ENCODE peak calls at places on chromosomes 7 and 10, in five cellular contexts. W is gastrocnemius medialis, Z is SK-N-SH, V is ovary, K is heart right ventricle. X is an unnamed sample. For H3K4me1, the result is how much of the 10 kb centered on the place peaks cover.

GRCh38 chr10:33947563-33947962 is 613.1 kb upstream of the NRP1 start:
- DNase-seq in V (no peak), Z (peak), W (no peak), K (no peak), X (no peak)

GRCh38 chr7:68689087-68689433 is 909.2 kb upstream of the AUTS2 start:
- DNase-seq in K (no peak), Z (no peak), V (no peak), W (no peak), X (no peak)

GRCh38 chr7:135774284-135774683 is 25.7 kb upstream of the FAM180A start:
- DNase-seq in K (peak), V (no peak), Z (no peak), W (no peak), X (no peak)

GRCh38 chr7:142328551-142328950 is 70.7 kb upstream of the PRSS58 start:
- DNase-seq in Z (no peak), W (no peak), V (no peak), K (no peak), X (no peak)

GRCh38 chr7:92872701-92873100 is 36.3 kb upstream of the CDK6 start:
- DNase-seq in V (no peak), W (no peak), Z (no peak), K (no peak), X (no peak)

GRCh38 chr7:130632111-130632510 is 36.4 kb downstream of the COPG2 start:
- DNase-seq in K (no peak), Z (no peak), W (no peak), V (no peak), X (no peak)

GRCh38 chr7:21261627-21262564 is 166.0 kb upstream of the SP4 start:
- DNase-seq in Z (peak), W (no peak), V (no peak), K (peak), X (peak)

GRCh38 chr10:103592186-103593021 is 98.9 kb downstream of the NEURL1 start:
- DNase-seq in Z (peak), W (no peak), K (no peak), V (no peak), X (peak)

GRCh38 chr7:155342313-155342712 is 44.6 kb downstream of the INSIG1 start:
- DNase-seq in K (no peak), Z (no peak), V (no peak), W (no peak), X (peak)

GRCh38 chr10:132925614-132926013 is 16.8 kb downstream of the CFAP46 start:
- DNase-seq in W (no peak), V (no peak), Z (no peak), K (no peak), X (no peak)

GRCh38 chr7:157621131-157621681 is 284.4 kb downstream of the DNAJB6 start:
- DNase-seq in K (no peak), Z (no peak), W (no peak), V (no peak), X (no peak)

GRCh38 chr10:21824409-21824808 is 179.1 kb downstream of the DNAJC1 start:
- DNase-seq in W (no peak), K (no peak), Z (no peak), V (no peak), X (no peak)

GRCh38 chr7:51430480-51431086 is 114.0 kb upstream of the COBL start:
- DNase-seq in W (no peak), K (peak), V (peak), Z (peak), X (peak)

GRCh38 chr10:59265140-59265539 is 88.7 kb downstream of the PHYHIPL start:
- DNase-seq in Z (no peak), K (no peak), W (no peak), V (no peak), X (peak)

GRCh38 chr10:20133669-20134189 is 317.5 kb downstream of the PLXDC2 start:
- DNase-seq in K (no peak), W (no peak), Z (no peak), V (no peak), X (no peak)

GRCh38 chr7:128812514-128813168 is 17.6 kb upstream of the FLNC start:
- DNase-seq in W (no peak), K (peak), Z (no peak), V (no peak), X (peak)

GRCh38 chr7:130560972-130561371 is 69.1 kb downstream of the MEST start:
- DNase-seq in V (no peak), K (no peak), Z (no peak), W (no peak), X (no peak)

GRCh38 chr7:70805360-70805759 is 326.6 kb upstream of the GALNT17 start:
- DNase-seq in Z (no peak), W (no peak), V (no peak), K (no peak), X (no peak)

GRCh38 chr10:119256030-119256429 is 48.7 kb downstream of the GRK5 start:
- DNase-seq in Z (no peak), V (no peak), W (no peak), K (no peak), X (peak)

GRCh38 chr10:124161212-124162000 is 68.0 kb upstream of the CHST15 start:
- DNase-seq in Z (no peak), V (no peak), W (no peak), K (no peak), X (no peak)

GRCh38 chr10:4775808-4776207 is 50.2 kb upstream of the AKR1E2 start:
- DNase-seq in K (no peak), V (no peak), Z (no peak), W (no peak), X (no peak)

GRCh38 chr7:91043181-91043580 is 221.1 kb upstream of the FZD1 start:
- DNase-seq in Z (no peak), W (no peak), K (no peak), V (no peak), X (no peak)

GRCh38 chr7:16816820-16817219 is 12.0 kb upstream of the AGR2 start:
- DNase-seq in Z (no peak), K (no peak), V (no peak), W (no peak), X (no peak)
- H3K27ac ChIP-seq in Z (no peak), K (no peak), V (no peak), W (no peak), X (no peak)

DNA sequence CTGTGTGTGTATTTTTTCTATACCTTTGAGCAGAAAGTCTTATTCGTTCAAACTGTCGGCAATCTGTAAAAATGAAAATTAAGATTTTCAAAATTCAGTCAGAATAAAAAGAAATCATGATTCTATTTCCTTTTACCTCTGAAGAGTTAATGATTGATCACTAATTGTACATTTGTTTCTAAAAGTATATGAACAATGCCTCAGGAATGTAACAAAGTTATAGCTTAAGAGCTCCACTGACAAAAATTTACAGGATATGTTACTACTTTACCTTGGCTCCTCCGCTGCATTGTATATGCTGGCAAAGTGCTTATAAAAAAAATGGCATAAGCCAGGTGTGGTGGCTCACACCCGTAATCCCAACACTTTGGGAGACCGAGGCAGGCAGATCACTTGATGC is 225.7 kb downstream of the VTI1A start:
- DNase-seq in V (no peak), W (no peak), Z (no peak), K (no peak), X (no peak)
- H3K4me1 ChIP-seq in V (under half), W (under half), Z (under half), K (under half), X (under half)

GRCh38 chr10:115049318-115049717 is 43.8 kb upstream of the ATRNL1 start:
- DNase-seq in W (no peak), Z (no peak), V (no peak), K (no peak), X (no peak)
- TF ChIP-seq CTCF in W (no peak), Z (no peak), V (no peak), K (no peak), X (peak)

DNA sequence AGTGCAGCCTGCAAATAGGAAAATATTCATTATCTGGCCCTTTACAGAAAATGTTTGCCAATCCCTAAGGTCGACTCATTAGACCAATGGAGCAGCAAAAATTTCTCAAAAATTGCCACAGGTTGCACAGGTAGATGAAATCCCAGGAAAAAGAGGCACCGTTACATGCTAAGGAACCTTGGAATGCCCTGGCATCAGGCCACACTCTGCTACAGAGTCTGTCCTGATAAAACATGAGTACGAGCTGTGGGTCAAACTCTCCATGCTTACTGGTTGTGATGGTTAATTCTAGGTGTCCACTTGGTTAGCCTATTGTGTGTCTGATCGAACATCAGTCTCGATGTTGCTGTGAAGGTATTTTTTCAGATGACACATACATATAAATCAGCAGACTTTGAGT is 7.8 kb upstream of the RASSF4 start:
- DNase-seq in W (no peak), V (no peak), K (peak), Z (no peak), X (no peak)
- H3K27ac ChIP-seq in W (no peak), V (no peak), K (no peak), Z (no peak), X (no peak)

GRCh38 chr7:2093214-2093840 is 139.4 kb downstream of the MAD1L1 start:
- DNase-seq in W (no peak), Z (no peak), K (no peak), V (no peak), X (no peak)
- H3K4me1 ChIP-seq in W (under half), Z (under half), K (under half), V (under half), X (under half)

GRCh38 chr10:46524471-46525176 is 31.8 kb downstream of the GPRIN2 start:
- DNase-seq in Z (peak), V (no peak), W (no peak), K (no peak), X (peak)
- TF ChIP-seq CTCF in Z (no peak), V (no peak), W (no peak), K (no peak), X (no peak)

GRCh38 chr10:70565556-70566514 is 36.7 kb downstream of the PRF1 start:
- DNase-seq in K (no peak), V (no peak), W (no peak), Z (no peak), X (no peak)
- H3K27ac ChIP-seq in K (no peak), V (no peak), W (no peak), Z (no peak), X (no peak)

GRCh38 chr10:69630651-69631400 is 779 bp downstream of the FAM241B start:
- DNase-seq in V (no peak), W (no peak), Z (no peak), K (no peak), X (peak)
- H3K4me1 ChIP-seq in V (under half), W (under half), Z (under half), K (under half), X (under half)

GRCh38 chr7:23012797-23013714 is 874 bp downstream of the HYCC1 start:
- DNase-seq in W (no peak), K (peak), V (peak), Z (peak), X (peak)
- TF ChIP-seq CTCF in W (peak), K (peak), V (no peak), Z (peak), X (peak)